ENCODE peak calls at places on chromosome 7, in seven cellular contexts. B is colonic mucosa, D is endothelial cell of umbilical vein, V is right lobe of liver, U is A549, X is psoas muscle, R is HL-60. N is an unnamed sample.

GRCh38 chr7:112668561-112668960 is 121.6 kb downstream of the TMEM168 start:
- DNase-seq in X (no peak), U (no peak), V (no peak), D (no peak), R (no peak), B (no peak), N (no peak)

GRCh38 chr7:44325181-44325671 is at the start of gene CAMK2B:
- DNase-seq in U (no peak), V (no peak), R (no peak), X (peak; percentile 25), D (no peak), B (no peak), N (no peak)

GRCh38 chr7:19958309-19958896 is 185.0 kb upstream of the TMEM196 start:
- DNase-seq in B (no peak), U (peak; percentile 63), X (no peak), D (peak; percentile 80), R (no peak), V (no peak), N (no peak)

GRCh38 chr7:87220026-87220733 is 648 bp upstream of the TMEM243 start:
- DNase-seq in D (peak; percentile 83), X (peak; percentile 78), V (peak; percentile 81), B (peak; percentile 91), U (peak; percentile 88), R (peak; percentile 27), N (peak; percentile 87)

GRCh38 chr7:106730021-106730420 is 69.1 kb upstream of the CCDC71L start:
- DNase-seq in U (no peak), V (no peak), B (no peak), R (no peak), X (no peak), D (peak; percentile 31), N (no peak)

GRCh38 chr7:11170160-11170559 is 196.5 kb downstream of the PHF14 start:
- DNase-seq in D (no peak), V (no peak), R (no peak), U (no peak), X (no peak), B (no peak), N (no peak)

GRCh38 chr7:73851410-73852338 is 9.3 kb upstream of the TMEM270 start:
- DNase-seq in R (no peak), V (no peak), U (peak; percentile 62), D (peak; percentile 97), X (no peak), B (no peak), N (no peak)

GRCh38 chr7:157445956-157446295 is 109.1 kb downstream of the DNAJB6 start:
- DNase-seq in B (no peak), U (no peak), D (no peak), X (no peak), R (no peak), V (peak; percentile 5), N (peak; percentile 9)

GRCh38 chr7:42478717-42479116 is 241.7 kb upstream of the GLI3 start:
- DNase-seq in D (no peak), B (no peak), V (no peak), R (no peak), U (no peak), X (no peak), N (no peak)

GRCh38 chr7:155896531-155897263 is 84.4 kb upstream of the SHH start:
- DNase-seq in V (no peak), D (no peak), B (no peak), U (no peak), X (no peak), R (no peak), N (peak; percentile 16)

GRCh38 chr7:106119719-106120118 is 7.6 kb upstream of the SYPL1 start:
- DNase-seq in B (no peak), R (no peak), U (no peak), X (no peak), V (no peak), D (no peak), N (no peak)

GRCh38 chr7:157831901-157832810 is 495.4 kb downstream of the DNAJB6 start:
- DNase-seq in X (no peak), D (no peak), R (no peak), U (no peak), V (no peak), B (no peak), N (peak; percentile 17)

GRCh38 chr7:117458977-117459583 is 20.7 kb upstream of the CFTR start:
- DNase-seq in R (no peak), D (peak; percentile 26), B (no peak), U (no peak), X (no peak), V (no peak), N (no peak)

GRCh38 chr7:134632937-134633540 is 13.6 kb upstream of the BPGM start:
- DNase-seq in U (peak; percentile 67), R (no peak), D (peak; percentile 79), B (no peak), V (no peak), X (no peak), N (no peak)

GRCh38 chr7:3267928-3268690 is 32.9 kb upstream of the SDK1 start:
- DNase-seq in R (no peak), D (no peak), B (no peak), U (peak; percentile 57), X (no peak), V (no peak), N (no peak)

GRCh38 chr7:74430961-74431466 is 22.7 kb upstream of the GTF2IRD1 start:
- DNase-seq in B (no peak), U (no peak), X (no peak), D (no peak), R (no peak), V (no peak), N (peak; percentile 74)

GRCh38 chr7:10116511-10116910 is 857.2 kb upstream of the PHF14 start:
- DNase-seq in U (no peak), R (no peak), X (no peak), V (no peak), D (no peak), B (no peak), N (no peak)

GRCh38 chr7:7156663-7157062 is 25.7 kb upstream of the C1GALT1 start:
- DNase-seq in B (no peak), D (no peak), V (no peak), R (no peak), X (no peak), U (no peak), N (no peak)
- H3K4me3 ChIP-seq in B (no peak overlapping the region), D (no peak overlapping the region), V (no peak overlapping the region), R (no peak overlapping the region), X (no peak overlapping the region), U (no peak overlapping the region), N (no peak overlapping the region)

GRCh38 chr7:111438369-111439289 is 123.7 kb downstream of the IMMP2L start:
- DNase-seq in B (no peak), V (no peak), R (no peak), U (no peak), X (no peak), D (peak; percentile 88), N (no peak)
- H3K27ac ChIP-seq in B (no peak overlapping the region), V (no peak overlapping the region), R (no peak overlapping the region), U (no peak overlapping the region), X (no peak overlapping the region), D (peak overlapping the region; percentile 0), N (no peak overlapping the region)

GRCh38 chr7:6624246-6624611 is 8.8 kb downstream of the ZNF853 start:
- DNase-seq in X (no peak), V (no peak), B (no peak), R (no peak), D (no peak), U (no peak), N (no peak)
- H3K4me3 ChIP-seq in X (no peak overlapping the region), V (no peak overlapping the region), B (no peak overlapping the region), R (no peak overlapping the region), D (no peak overlapping the region), U (no peak overlapping the region), N (no peak overlapping the region)

DNA sequence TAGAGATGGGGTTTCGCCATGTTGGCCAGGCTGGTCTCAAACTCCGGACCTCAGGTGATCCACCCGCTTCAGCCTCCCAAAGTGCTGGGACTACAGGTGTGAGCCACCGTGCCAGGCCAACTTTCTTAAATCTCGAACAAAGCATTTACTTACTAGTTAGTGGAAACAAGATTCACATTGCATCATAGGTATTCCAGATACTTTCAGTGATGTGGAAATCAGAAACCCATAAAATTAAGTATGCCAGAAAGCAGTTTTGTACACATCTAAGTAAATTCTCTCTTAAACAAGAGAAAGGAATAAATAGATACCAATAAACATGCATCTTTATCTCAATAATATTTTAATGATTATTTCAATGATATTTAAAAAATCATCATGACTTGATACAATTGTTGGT is 75.5 kb downstream of the DGKI start:
- DNase-seq in D (no peak), X (no peak), V (no peak), B (no peak), R (no peak), U (no peak), N (no peak)
- H3K27ac ChIP-seq in D (no peak overlapping the region), X (no peak overlapping the region), V (no peak overlapping the region), B (no peak overlapping the region), R (no peak overlapping the region), U (no peak overlapping the region), N (no peak overlapping the region)

GRCh38 chr7:131552053-131552452 is 4.4 kb downstream of the PODXL start:
- DNase-seq in U (no peak), D (no peak), R (no peak), X (no peak), V (no peak), B (no peak), N (no peak)
- H3K4me3 ChIP-seq in U (no peak overlapping the region), D (no peak overlapping the region), R (no peak overlapping the region), X (peak overlapping the region; percentile 79), V (no peak overlapping the region), B (no peak overlapping the region), N (no peak overlapping the region)

N was measured in aorta.